ENCODE peak calls at places on chromosome 1, in six cellular contexts. T is H9, I is IMR-90, H is mesenchymal stem cell, D is trophoblast cell, O is H1. U is an unnamed sample.

GRCh38 chr1:14561014-14561693 is 37.3 kb upstream of the KAZN start:
- DNase-seq in O (no peak), H (no peak), I (peak), D (no peak), T (no peak), U (no peak)

GRCh38 chr1:153963850-153964331 is 554 bp upstream of the SLC39A1 start:
- DNase-seq in O (no peak), H (no peak), I (no peak), D (peak), T (peak), U (peak)

GRCh38 chr1:27163093-27163492 is 8.2 kb upstream of the SLC9A1 start:
- DNase-seq in I (no peak), O (no peak), T (no peak), H (no peak), D (no peak), U (no peak)

GRCh38 chr1:7482772-7483495 is 288.2 kb upstream of the VAMP3 start:
- DNase-seq in D (no peak), H (no peak), O (no peak), T (no peak), I (no peak), U (no peak)

GRCh38 chr1:12231276-12231595 is 1.4 kb downstream of the VPS13D start:
- DNase-seq in H (peak), I (no peak), D (peak), O (no peak), T (no peak), U (no peak)

GRCh38 chr1:104780470-104781078 is 1030.9 kb downstream of the AMY1C start:
- DNase-seq in H (peak), D (peak), I (peak), O (no peak), T (no peak), U (peak)

GRCh38 chr1:21318714-21319159 is 28.5 kb upstream of the ECE1 start:
- DNase-seq in I (peak), H (peak), O (no peak), T (no peak), D (peak), U (no peak)

GRCh38 chr1:212816567-212817278 is 25.0 kb downstream of the TATDN3 start:
- DNase-seq in T (no peak), I (peak), O (no peak), H (no peak), D (no peak), U (no peak)

GRCh38 chr1:204075116-204075636 is 2.3 kb downstream of the SOX13 start:
- DNase-seq in D (peak), O (no peak), I (no peak), H (peak), T (no peak), U (no peak)

GRCh38 chr1:163106364-163106987 is 37.3 kb downstream of the RGS4 start:
- DNase-seq in D (no peak), H (no peak), O (no peak), T (no peak), I (no peak), U (no peak)

GRCh38 chr1:236391008-236391407 is 3.1 kb upstream of the EDARADD start:
- DNase-seq in T (no peak), I (no peak), O (no peak), H (no peak), D (no peak), U (no peak)

GRCh38 chr1:235855811-235856429 is 10.8 kb downstream of the LYST start:
- DNase-seq in H (no peak), O (no peak), I (peak), T (no peak), D (no peak), U (no peak)

GRCh38 chr1:40976952-40977690 is 2.4 kb upstream of the CTPS1 start:
- DNase-seq in H (peak), T (no peak), O (no peak), I (peak), D (peak), U (no peak)

GRCh38 chr1:3910049-3910731 is 10.1 kb upstream of the C1orf174 start:
- DNase-seq in O (no peak), I (no peak), D (no peak), T (no peak), H (no peak), U (no peak)

GRCh38 chr1:208184993-208185703 is 59.0 kb downstream of the PLXNA2 start:
- DNase-seq in O (no peak), I (peak), H (peak), D (no peak), T (no peak), U (no peak)

GRCh38 chr1:203906932-203907331 is 45.5 kb downstream of the SNRPE start:
- DNase-seq in I (peak), T (no peak), D (peak), H (peak), O (no peak), U (no peak)

GRCh38 chr1:1809489-1809888 is 31.2 kb upstream of the NADK start:
- DNase-seq in T (no peak), H (no peak), D (no peak), O (no peak), I (no peak), U (no peak)

GRCh38 chr1:37718181-37718900 is 26.0 kb downstream of the CDCA8 start:
- DNase-seq in O (no peak), D (no peak), I (no peak), H (no peak), T (no peak), U (no peak)
- H4K91ac ChIP-seq in O (no peak), D (no peak), I (no peak), H (no peak), T (no peak), U (no peak)

GRCh38 chr1:93638981-93639380 is 42.7 kb downstream of the BCAR3 start:
- DNase-seq in O (no peak), H (no peak), D (peak), T (peak), I (no peak), U (no peak)

GRCh38 chr1:93640656-93641440 is 40.8 kb downstream of the BCAR3 start:
- DNase-seq in T (no peak), H (no peak), O (no peak), D (no peak), I (no peak), U (no peak)

GRCh38 chr1:93636712-93637111 is 44.9 kb downstream of the BCAR3 start:
- DNase-seq in T (no peak), O (no peak), H (no peak), I (no peak), D (no peak), U (no peak)

GRCh38 chr1:93635614-93636543 is 45.8 kb downstream of the BCAR3 start:
- DNase-seq in I (no peak), H (no peak), O (peak), T (peak), D (peak), U (peak)

DNA sequence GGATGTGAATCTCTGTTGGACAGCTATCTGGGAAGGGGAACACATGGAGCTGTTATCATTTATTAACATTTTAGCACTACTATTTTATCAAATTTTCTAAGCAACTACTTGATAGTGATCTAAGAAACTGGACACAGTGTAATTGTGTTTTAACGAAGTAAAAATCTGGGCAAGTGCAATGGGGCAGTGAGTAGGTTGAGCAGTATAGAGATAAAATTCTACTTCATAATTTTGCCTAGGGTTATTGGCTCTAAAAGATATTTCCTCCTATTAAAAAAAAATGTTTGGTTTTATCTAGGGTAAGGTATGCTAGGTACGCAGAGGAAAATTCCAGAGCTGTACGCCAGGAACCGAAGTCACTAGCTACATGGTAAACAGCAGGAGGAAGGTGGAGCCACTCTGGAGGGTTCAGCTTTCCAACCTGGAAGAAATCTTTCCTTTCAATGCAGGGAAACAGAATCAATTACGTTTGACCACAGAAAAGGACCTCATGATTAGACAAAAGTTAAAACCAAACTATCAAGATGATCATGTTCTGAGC is 43.3 kb downstream of the BCAR3 start:
- DNase-seq in T (no peak), D (peak), O (no peak), H (no peak), I (no peak), U (no peak)
- H3K4me2 ChIP-seq in T (no peak), D (peak), O (no peak), H (no peak), I (no peak), U (no peak)

GRCh38 chr1:198214924-198215323 is 58.1 kb downstream of the NEK7 start:
- DNase-seq in T (no peak), D (no peak), I (no peak), O (no peak), H (no peak), U (no peak)

GRCh38 chr1:198211696-198212095 is 54.9 kb downstream of the NEK7 start:
- DNase-seq in I (no peak), O (no peak), H (no peak), D (peak), T (no peak), U (no peak)

GRCh38 chr1:198206292-198206691 is 49.5 kb downstream of the NEK7 start:
- DNase-seq in T (no peak), H (no peak), O (no peak), I (no peak), D (no peak), U (no peak)

GRCh38 chr1:198212675-198213074 is 55.9 kb downstream of the NEK7 start:
- DNase-seq in I (peak), D (peak), T (no peak), H (peak), O (no peak), U (no peak)

DNA sequence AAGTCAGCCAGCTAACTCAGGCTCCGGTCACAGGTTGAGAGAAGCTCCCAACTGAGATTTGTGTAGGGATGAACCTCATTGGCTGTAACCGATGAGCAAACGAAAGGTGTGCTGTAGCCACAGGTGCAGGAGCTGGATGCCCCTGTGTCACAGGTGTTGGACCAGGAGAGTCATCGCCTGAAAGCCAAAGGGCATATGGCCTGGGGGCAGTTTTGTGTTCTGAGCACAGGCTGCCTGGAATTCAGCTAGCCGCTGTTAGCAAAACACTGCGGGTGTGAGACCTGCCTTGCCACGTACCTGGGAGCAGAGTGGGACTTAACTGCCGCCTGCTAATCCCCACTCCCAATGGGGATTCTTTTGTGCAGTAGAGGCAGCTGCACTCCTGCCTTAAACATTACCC is 55.3 kb downstream of the NEK7 start:
- DNase-seq in O (no peak), D (peak), I (no peak), T (no peak), H (no peak), U (no peak)
- H4K91ac ChIP-seq in O (no peak), D (no peak), I (no peak), T (no peak), H (peak), U (no peak)

GRCh38 chr1:32627596-32628162 is 22.7 kb downstream of the ZBTB8OS start:
- DNase-seq in O (no peak), I (no peak), T (no peak), D (no peak), H (no peak), U (no peak)
- H3K4me2 ChIP-seq in O (no peak), I (no peak), T (no peak), D (no peak), H (no peak), U (no peak)

GRCh38 chr1:48025076-48025475 is 27.9 kb upstream of the TRABD2B start:
- DNase-seq in I (no peak), T (no peak), D (no peak), H (no peak), O (no peak), U (peak)
- H4K91ac ChIP-seq in I (no peak), T (no peak), D (no peak), H (no peak), O (no peak), U (no peak)

GRCh38 chr1:205077934-205078311 is 6.3 kb downstream of the TMEM81 start:
- DNase-seq in H (no peak), I (no peak), D (no peak), O (no peak), T (no peak), U (no peak)
- H3K4me2 ChIP-seq in H (no peak), I (no peak), D (no peak), O (no peak), T (no peak), U (no peak)

GRCh38 chr1:23344111-23344986 is at the start of gene HNRNPR:
- DNase-seq in D (peak), H (peak), T (peak), O (peak), I (peak), U (peak)

GRCh38 chr1:23341829-23342697 is 2.0 kb downstream of the HNRNPR start:
- DNase-seq in I (no peak), D (no peak), H (peak), O (no peak), T (no peak), U (no peak)

GRCh38 chr1:23344987-23345472 is 946 bp upstream of the HNRNPR start:
- DNase-seq in H (no peak), T (no peak), D (no peak), O (no peak), I (no peak), U (no peak)

GRCh38 chr1:23345920-23346319 is 1.8 kb upstream of the HNRNPR start:
- DNase-seq in T (no peak), D (no peak), I (no peak), H (no peak), O (no peak), U (no peak)

DNA sequence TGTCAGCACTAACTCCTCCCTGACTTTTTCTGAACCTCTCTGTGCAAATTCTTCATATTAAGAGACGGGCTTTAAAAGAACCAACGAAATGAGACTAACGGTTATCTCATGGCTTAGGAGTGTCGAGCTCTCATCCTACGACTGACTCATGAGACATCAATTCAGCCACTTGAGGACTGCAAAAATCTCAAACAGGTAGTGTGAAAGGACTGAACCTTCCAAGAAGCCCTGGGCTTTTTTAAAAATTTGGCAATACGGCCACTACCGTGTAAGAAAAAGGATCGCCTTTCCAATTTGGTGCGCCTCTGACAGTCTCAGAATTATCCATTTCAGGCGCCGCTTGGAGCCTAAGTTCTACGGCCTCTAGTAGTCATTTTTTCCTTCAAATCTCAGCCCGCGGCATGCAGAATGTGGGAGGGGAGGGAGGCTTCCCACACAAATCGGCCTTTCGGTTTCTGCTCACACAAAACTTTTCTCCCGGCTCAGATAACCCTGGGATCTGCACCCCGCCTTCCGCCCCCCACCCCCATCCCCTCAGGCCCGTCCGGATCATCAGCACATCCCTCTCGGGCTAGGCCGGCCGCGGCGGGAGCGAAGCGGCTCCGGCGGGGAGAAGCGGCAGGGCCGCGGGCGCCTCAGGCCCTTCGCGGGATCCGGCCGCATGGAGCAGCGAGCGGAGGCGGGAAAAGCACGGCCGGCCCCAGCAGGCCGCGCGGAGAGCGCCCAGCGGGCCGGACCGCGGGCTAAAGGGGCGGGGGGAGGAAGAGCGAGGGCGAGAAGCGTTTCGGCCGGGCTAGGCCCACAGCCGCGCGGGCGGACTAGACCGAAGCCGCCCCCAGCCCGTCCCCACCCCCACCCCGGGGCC is 606 bp downstream of the HNRNPR start:
- DNase-seq in H (peak), O (no peak), I (peak), D (peak), T (peak), U (no peak)
- H4K91ac ChIP-seq in H (peak), O (no peak), I (peak), D (peak), T (no peak), U (no peak)

GRCh38 chr1:92748138-92748537 is 36.8 kb downstream of the EVI5 start:
- DNase-seq in O (no peak), D (no peak), I (no peak), T (no peak), H (no peak), U (no peak)
- H3K4me2 ChIP-seq in O (no peak), D (no peak), I (no peak), T (no peak), H (no peak), U (no peak)

U was measured in neuronal stem cell.